ENCODE peak calls at places on chromosomes 11 and 22, in ten cellular contexts. I, Q, B, X, W, Y, O, S, V and T are unnamed samples.

GRCh38 chr11:41921991-41922390 is 462.5 kb upstream of the LRRC4C start:
- DNase-seq in I (no peak), Q (no peak), B (no peak), X (no peak), W (no peak), Y (no peak), O (no peak), S (no peak), V (no peak), T (no peak)

GRCh38 chr11:13308704-13309103 is 31.1 kb downstream of the BMAL1 start:
- DNase-seq in I (no peak), Q (no peak), B (no peak), X (no peak), W (no peak), Y (no peak), O (no peak), S (no peak), V (no peak), T (no peak)

GRCh38 chr22:42162728-42163489 is 32.3 kb upstream of the CYP2D6 start:
- DNase-seq in I (no peak), Q (no peak), B (no peak), X (no peak), W (no peak), Y (no peak), O (peak; percentile 75), S (no peak), V (no peak), T (no peak)

GRCh38 chr22:37187891-37188761 is at the start of gene C1QTNF6:
- DNase-seq in I (no peak), Q (peak; percentile 59), B (no peak), X (peak; percentile 39), W (no peak), Y (no peak), O (no peak), S (peak; percentile 62), V (no peak), T (peak; percentile 55)

GRCh38 chr22:31177420-31178162 is 17.6 kb downstream of the RNF185 start:
- DNase-seq in I (peak; percentile 83), Q (no peak), B (no peak), X (no peak), W (no peak), Y (no peak), O (peak; percentile 89), S (no peak), V (no peak), T (no peak)

GRCh38 chr22:19533049-19533626 is 8.9 kb upstream of the CLDN5 start:
- DNase-seq in I (no peak), Q (no peak), B (no peak), X (no peak), W (no peak), Y (no peak), O (no peak), S (no peak), V (no peak), T (no peak)

GRCh38 chr22:25095869-25096268 is 103.8 kb upstream of the CRYBB3 start:
- DNase-seq in I (no peak), Q (no peak), B (no peak), X (no peak), W (no peak), Y (no peak), O (no peak), S (no peak), V (no peak), T (no peak)

GRCh38 chr11:32870676-32871075 is 21.9 kb upstream of the QSER1 start:
- DNase-seq in I (no peak), Q (no peak), B (no peak), X (peak; percentile 38), W (peak; percentile 48), Y (no peak), O (peak; percentile 38), S (no peak), V (peak; percentile 24), T (peak; percentile 41)

GRCh38 chr22:29524440-29525191 is 28.9 kb downstream of the THOC5 start:
- DNase-seq in I (no peak), Q (peak; percentile 39), B (peak; percentile 37), X (peak; percentile 64), W (peak; percentile 60), Y (no peak), O (peak; percentile 26), S (no peak), V (peak; percentile 46), T (peak; percentile 51)

GRCh38 chr11:708511-708910 is 2.5 kb downstream of the EPS8L2 start:
- DNase-seq in I (no peak), Q (no peak), B (no peak), X (no peak), W (no peak), Y (no peak), O (no peak), S (no peak), V (no peak), T (no peak)

GRCh38 chr11:58796333-58797049 is 48.0 kb downstream of the GLYATL2 start:
- DNase-seq in I (no peak), Q (no peak), B (no peak), X (peak; percentile 28), W (no peak), Y (no peak), O (no peak), S (no peak), V (no peak), T (no peak)

GRCh38 chr11:73177380-73178091 is 35.4 kb upstream of the FCHSD2 start:
- DNase-seq in I (no peak), Q (no peak), B (no peak), X (peak; percentile 30), W (no peak), Y (peak; percentile 38), O (no peak), S (peak; percentile 29), V (no peak), T (no peak)

GRCh38 chr11:19458721-19459120 is 218.0 kb upstream of the E2F8 start:
- DNase-seq in I (no peak), Q (no peak), B (no peak), X (no peak), W (no peak), Y (no peak), O (no peak), S (no peak), V (no peak), T (no peak)

GRCh38 chr11:41522899-41523672 is 63.6 kb upstream of the LRRC4C start:
- DNase-seq in I (no peak), Q (no peak), B (no peak), X (no peak), W (no peak), Y (no peak), O (no peak), S (no peak), V (no peak), T (no peak)

GRCh38 chr11:788009-788640 is 1.8 kb downstream of the CEND1 start:
- DNase-seq in I (no peak), Q (no peak), B (no peak), X (no peak), W (peak; percentile 45), Y (no peak), O (no peak), S (no peak), V (no peak), T (no peak)

GRCh38 chr11:130198964-130199363 is 39.4 kb downstream of the ST14 start:
- DNase-seq in I (no peak), Q (no peak), B (no peak), X (no peak), W (no peak), Y (no peak), O (no peak), S (no peak), V (no peak), T (no peak)
- TF ChIP-seq CTCF in I (no peak), Q (no peak), B (peak; percentile 7), X (no peak), W (peak; percentile 37), Y (no peak), O (no peak), S (no peak), V (no peak), T (no peak)

GRCh38 chr11:22730319-22730718 is 63.9 kb downstream of the GAS2 start:
- DNase-seq in I (no peak), Q (peak; percentile 42), B (peak; percentile 5), X (peak; percentile 14), W (peak; percentile 2), Y (no peak), O (peak; percentile 26), S (no peak), V (peak; percentile 35), T (no peak)
- TF ChIP-seq CTCF in I (no peak), Q (no peak), B (peak; percentile 39), X (no peak), W (peak; percentile 52), Y (no peak), O (peak; percentile 10), S (no peak), V (peak; percentile 12), T (peak; percentile 15)

DNA sequence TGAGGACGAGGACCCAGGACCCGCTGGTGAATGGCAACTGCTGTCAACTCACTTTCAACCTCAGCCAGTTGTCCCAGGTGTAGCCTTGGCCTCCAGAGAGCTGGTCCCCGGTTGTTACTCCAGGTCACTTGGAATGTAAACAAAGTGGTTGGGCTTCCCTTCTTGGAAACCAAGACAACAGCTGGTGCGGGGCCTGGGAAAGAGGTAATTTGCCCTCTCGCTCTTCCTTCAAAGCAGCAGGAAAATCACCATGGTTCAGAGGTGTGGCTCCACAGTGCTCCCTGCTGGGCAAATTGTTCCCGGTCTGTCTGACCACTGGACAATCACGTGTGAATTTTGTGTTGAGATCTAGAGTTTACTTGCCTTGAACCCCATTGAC is 15.0 kb downstream of the SLC1A2 start:
- DNase-seq in I (no peak), Q (peak; percentile 69), B (no peak), X (peak; percentile 74), W (no peak), Y (peak; percentile 43), O (peak; percentile 50), S (peak; percentile 30), V (peak; percentile 31), T (peak; percentile 65)
- TF ChIP-seq CTCF in I (peak; percentile 54), Q (no peak), B (peak; percentile 57), X (peak; percentile 59), W (peak; percentile 62), Y (peak; percentile 40), O (peak; percentile 51), S (peak; percentile 21), V (peak; percentile 41), T (peak; percentile 53)

GRCh38 chr22:20783300-20783673 is 9.4 kb downstream of the SERPIND1 start:
- DNase-seq in I (no peak), Q (no peak), B (no peak), X (no peak), W (no peak), Y (no peak), O (no peak), S (no peak), V (no peak), T (no peak)

GRCh38 chr22:20782601-20783299 is 8.8 kb downstream of the SERPIND1 start:
- DNase-seq in I (no peak), Q (no peak), B (no peak), X (no peak), W (no peak), Y (no peak), O (no peak), S (no peak), V (no peak), T (no peak)

GRCh38 chr22:20786048-20786447 is 12.1 kb downstream of the SERPIND1 start:
- DNase-seq in I (no peak), Q (no peak), B (no peak), X (no peak), W (no peak), Y (no peak), O (no peak), S (no peak), V (no peak), T (no peak)

GRCh38 chr22:20785415-20785814 is 11.5 kb downstream of the SERPIND1 start:
- DNase-seq in I (no peak), Q (no peak), B (no peak), X (no peak), W (no peak), Y (no peak), O (no peak), S (no peak), V (no peak), T (no peak)

GRCh38 chr22:20783844-20784723 is 10.2 kb downstream of the SERPIND1 start:
- DNase-seq in I (peak; percentile 20), Q (peak; percentile 79), B (peak; percentile 79), X (peak; percentile 48), W (peak; percentile 69), Y (no peak), O (peak; percentile 64), S (no peak), V (peak; percentile 81), T (peak; percentile 51)
- TF ChIP-seq CTCF in I (peak; percentile 76), Q (peak; percentile 44), B (peak; percentile 83), X (peak; percentile 62), W (peak; percentile 91), Y (peak; percentile 56), O (peak; percentile 25), S (peak; percentile 52), V (peak; percentile 85), T (peak; percentile 55)